ENCODE peak calls at places on chromosome 19, in eight cellular contexts. One of them, this sample, is unnamed.

GRCh38 chr19:7140137-7140536 is 70.6 kb downstream of the ZNF557 start:
- DNase-seq in testis: no peak
- DNase-seq in uterus: no peak
- DNase-seq in HCT116: no peak
- DNase-seq in heart left ventricle: no peak
- DNase-seq in tibial nerve: no peak
- DNase-seq in lower leg skin: no peak
- DNase-seq in breast epithelium: no peak
- DNase-seq in this sample: no peak

GRCh38 chr19:7784856-7785255 is 21.8 kb downstream of the CLEC4M start:
- DNase-seq in heart left ventricle: no peak
- DNase-seq in testis: no peak
- DNase-seq in breast epithelium: no peak
- DNase-seq in uterus: no peak
- DNase-seq in HCT116: no peak
- DNase-seq in tibial nerve: no peak
- DNase-seq in lower leg skin: no peak
- DNase-seq in this sample: no peak

GRCh38 chr19:46727036-46727501 is 10.2 kb upstream of the PRKD2 start:
- DNase-seq in breast epithelium: no peak
- DNase-seq in tibial nerve: no peak
- DNase-seq in heart left ventricle: peak
- DNase-seq in testis: no peak
- DNase-seq in uterus: no peak
- DNase-seq in lower leg skin: no peak
- DNase-seq in HCT116: no peak
- DNase-seq in this sample: no peak

GRCh38 chr19:4557186-4557970 is 2.1 kb downstream of the SEMA6B start:
- DNase-seq in heart left ventricle: no peak
- DNase-seq in lower leg skin: no peak
- DNase-seq in tibial nerve: no peak
- DNase-seq in uterus: no peak
- DNase-seq in testis: no peak
- DNase-seq in HCT116: no peak
- DNase-seq in breast epithelium: no peak
- DNase-seq in this sample: no peak

GRCh38 chr19:13094285-13094595 is 8.4 kb downstream of the LYL1 start:
- DNase-seq in tibial nerve: no peak
- DNase-seq in heart left ventricle: no peak
- DNase-seq in HCT116: no peak
- DNase-seq in breast epithelium: no peak
- DNase-seq in uterus: peak
- DNase-seq in testis: no peak
- DNase-seq in lower leg skin: no peak
- DNase-seq in this sample: no peak

GRCh38 chr19:39390460-39390758 is 497 bp downstream of the PAF1 start:
- DNase-seq in breast epithelium: peak
- DNase-seq in tibial nerve: no peak
- DNase-seq in lower leg skin: peak
- DNase-seq in uterus: peak
- DNase-seq in heart left ventricle: no peak
- DNase-seq in HCT116: peak
- DNase-seq in testis: peak
- DNase-seq in this sample: no peak

GRCh38 chr19:58361900-58362271 is 665 bp downstream of the ZNF497 start:
- DNase-seq in lower leg skin: no peak
- DNase-seq in heart left ventricle: peak
- DNase-seq in testis: peak
- DNase-seq in HCT116: peak
- DNase-seq in uterus: no peak
- DNase-seq in tibial nerve: no peak
- DNase-seq in breast epithelium: peak
- DNase-seq in this sample: no peak

GRCh38 chr19:44071824-44072542 is at the start of gene ZNF284:
- DNase-seq in testis: peak
- DNase-seq in HCT116: no peak
- DNase-seq in heart left ventricle: peak
- DNase-seq in lower leg skin: peak
- DNase-seq in uterus: peak
- DNase-seq in tibial nerve: peak
- DNase-seq in breast epithelium: peak
- DNase-seq in this sample: peak

GRCh38 chr19:38107129-38107528 is 116.9 kb downstream of the DPF1 start:
- DNase-seq in uterus: no peak
- DNase-seq in heart left ventricle: no peak
- DNase-seq in HCT116: no peak
- DNase-seq in lower leg skin: no peak
- DNase-seq in breast epithelium: no peak
- DNase-seq in tibial nerve: no peak
- DNase-seq in testis: no peak
- DNase-seq in this sample: no peak

GRCh38 chr19:7415163-7415856 is 66.6 kb downstream of the ARHGEF18 start:
- DNase-seq in lower leg skin: no peak
- DNase-seq in uterus: no peak
- DNase-seq in heart left ventricle: no peak
- DNase-seq in testis: peak
- DNase-seq in HCT116: no peak
- DNase-seq in breast epithelium: no peak
- DNase-seq in tibial nerve: no peak
- DNase-seq in this sample: no peak

GRCh38 chr19:10780368-10780767 is 55.6 kb downstream of the TMED1 start:
- DNase-seq in breast epithelium: peak
- DNase-seq in tibial nerve: no peak
- DNase-seq in HCT116: no peak
- DNase-seq in lower leg skin: no peak
- DNase-seq in uterus: peak
- DNase-seq in heart left ventricle: peak
- DNase-seq in testis: peak
- DNase-seq in this sample: peak

GRCh38 chr19:24159707-24160106 is 72.7 kb downstream of the ZNF254 start:
- DNase-seq in testis: no peak
- DNase-seq in HCT116: no peak
- DNase-seq in heart left ventricle: no peak
- DNase-seq in uterus: no peak
- DNase-seq in breast epithelium: no peak
- DNase-seq in lower leg skin: no peak
- DNase-seq in tibial nerve: no peak
- DNase-seq in this sample: no peak

GRCh38 chr19:6649189-6649588 is 20.8 kb downstream of the TNFSF14 start:
- DNase-seq in heart left ventricle: no peak
- DNase-seq in HCT116: no peak
- DNase-seq in uterus: no peak
- DNase-seq in lower leg skin: no peak
- DNase-seq in breast epithelium: no peak
- DNase-seq in testis: no peak
- DNase-seq in tibial nerve: no peak
- DNase-seq in this sample: no peak

DNA sequence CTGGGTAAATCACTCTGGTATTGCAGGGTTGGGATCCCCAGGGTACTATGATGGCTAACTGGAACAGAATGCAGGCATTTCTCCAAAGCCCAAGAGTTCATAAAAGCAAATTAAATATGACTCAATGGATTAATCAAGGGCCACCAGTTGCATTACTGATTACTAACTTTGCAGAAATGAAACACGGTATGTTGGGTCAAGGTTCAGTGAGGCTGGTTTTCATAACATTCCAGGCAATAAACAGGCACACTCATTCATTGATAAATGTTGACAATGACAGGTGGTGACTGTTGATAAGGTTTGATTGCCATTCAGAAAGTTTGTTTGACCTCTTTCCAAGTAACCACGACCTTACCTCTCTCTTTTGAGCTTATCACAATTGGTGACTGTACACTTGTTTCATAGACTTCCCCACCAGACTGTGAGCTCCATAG is 506 bp upstream of the AP1M1 start:
- DNase-seq in heart left ventricle: no peak
- DNase-seq in lower leg skin: no peak
- DNase-seq in testis: no peak
- DNase-seq in tibial nerve: no peak
- DNase-seq in breast epithelium: no peak
- DNase-seq in HCT116: no peak
- DNase-seq in uterus: no peak
- DNase-seq in this sample: peak
- TF ChIP-seq POLR2A in heart left ventricle: no peak
- TF ChIP-seq POLR2A in lower leg skin: no peak
- TF ChIP-seq POLR2A in testis: no peak
- TF ChIP-seq POLR2A in tibial nerve: no peak
- TF ChIP-seq POLR2A in breast epithelium: no peak
- TF ChIP-seq POLR2A in HCT116: no peak
- TF ChIP-seq POLR2A in uterus: no peak
- TF ChIP-seq POLR2A in this sample: no peak

DNA sequence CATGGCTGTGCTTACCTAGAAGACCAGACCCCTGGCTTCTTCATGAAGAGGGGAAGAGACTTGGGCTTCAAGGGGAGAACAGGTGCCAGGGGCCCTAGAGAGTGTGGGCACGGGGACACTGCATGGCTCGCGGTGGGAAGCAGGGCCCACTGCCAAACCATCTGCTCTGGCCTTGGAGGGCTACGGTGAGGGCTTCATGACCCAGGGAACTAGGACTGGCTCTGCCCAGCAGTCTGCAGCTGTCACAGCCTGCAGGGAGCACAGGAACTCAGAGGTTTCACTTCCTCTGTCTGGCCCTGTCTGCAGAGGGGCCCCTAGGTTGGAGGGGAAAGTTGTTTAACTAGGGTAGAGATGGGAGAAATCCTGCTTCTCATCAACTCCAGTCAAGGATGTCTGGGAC is 4.3 kb downstream of the ERCC1 start:
- DNase-seq in breast epithelium: no peak
- DNase-seq in uterus: no peak
- DNase-seq in lower leg skin: no peak
- DNase-seq in tibial nerve: no peak
- DNase-seq in heart left ventricle: peak
- DNase-seq in testis: no peak
- DNase-seq in HCT116: no peak
- DNase-seq in this sample: no peak
- TF ChIP-seq POLR2A in breast epithelium: no peak
- TF ChIP-seq POLR2A in uterus: no peak
- TF ChIP-seq POLR2A in lower leg skin: no peak
- TF ChIP-seq POLR2A in tibial nerve: no peak
- TF ChIP-seq POLR2A in heart left ventricle: no peak
- TF ChIP-seq POLR2A in testis: no peak
- TF ChIP-seq POLR2A in HCT116: no peak
- TF ChIP-seq POLR2A in this sample: no peak

GRCh38 chr19:19356500-19356899 is 35.9 kb downstream of the MAU2 start:
- DNase-seq in uterus: no peak
- DNase-seq in lower leg skin: no peak
- DNase-seq in HCT116: no peak
- DNase-seq in breast epithelium: no peak
- DNase-seq in heart left ventricle: no peak
- DNase-seq in testis: no peak
- DNase-seq in tibial nerve: no peak
- DNase-seq in this sample: no peak

GRCh38 chr19:19354007-19354406 is 33.4 kb downstream of the MAU2 start:
- DNase-seq in lower leg skin: no peak
- DNase-seq in heart left ventricle: no peak
- DNase-seq in tibial nerve: no peak
- DNase-seq in breast epithelium: no peak
- DNase-seq in uterus: no peak
- DNase-seq in testis: no peak
- DNase-seq in HCT116: no peak
- DNase-seq in this sample: no peak

GRCh38 chr19:19355606-19356139 is 35.0 kb downstream of the MAU2 start:
- DNase-seq in testis: no peak
- DNase-seq in HCT116: no peak
- DNase-seq in uterus: no peak
- DNase-seq in heart left ventricle: no peak
- DNase-seq in breast epithelium: no peak
- DNase-seq in lower leg skin: no peak
- DNase-seq in tibial nerve: no peak
- DNase-seq in this sample: no peak

GRCh38 chr19:19356901-19357566 is 36.4 kb downstream of the MAU2 start:
- DNase-seq in heart left ventricle: no peak
- DNase-seq in uterus: no peak
- DNase-seq in breast epithelium: no peak
- DNase-seq in testis: no peak
- DNase-seq in HCT116: no peak
- DNase-seq in lower leg skin: no peak
- DNase-seq in tibial nerve: no peak
- DNase-seq in this sample: no peak

DNA sequence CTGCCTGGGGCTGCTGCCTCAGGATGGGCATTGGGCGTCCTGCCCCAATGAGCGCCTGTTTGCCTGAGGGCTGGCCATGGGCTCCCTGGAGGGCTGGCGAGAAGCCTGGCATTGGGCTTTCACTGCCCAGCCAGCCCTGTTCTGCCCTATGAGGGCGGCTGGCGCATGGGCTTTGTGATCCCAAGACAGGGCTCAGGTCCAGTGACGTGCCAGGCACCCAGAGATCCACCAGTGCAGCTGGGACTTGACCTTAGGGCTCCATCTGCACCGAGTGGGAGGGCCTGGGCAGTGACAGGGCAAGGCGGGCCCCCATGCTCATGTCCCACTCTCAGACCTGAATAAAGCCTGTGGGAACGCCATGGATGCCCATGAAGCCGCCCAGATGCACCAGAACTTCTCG is 34.3 kb downstream of the MAU2 start:
- DNase-seq in tibial nerve: no peak
- DNase-seq in breast epithelium: no peak
- DNase-seq in uterus: no peak
- DNase-seq in lower leg skin: no peak
- DNase-seq in heart left ventricle: no peak
- DNase-seq in HCT116: no peak
- DNase-seq in testis: no peak
- DNase-seq in this sample: no peak
- TF ChIP-seq POLR2A in tibial nerve: no peak
- TF ChIP-seq POLR2A in breast epithelium: no peak
- TF ChIP-seq POLR2A in uterus: no peak
- TF ChIP-seq POLR2A in lower leg skin: no peak
- TF ChIP-seq POLR2A in heart left ventricle: no peak
- TF ChIP-seq POLR2A in HCT116: no peak
- TF ChIP-seq POLR2A in testis: no peak
- TF ChIP-seq POLR2A in this sample: no peak

GRCh38 chr19:36528921-36529518 is 949 bp upstream of the ZNF260 start:
- DNase-seq in heart left ventricle: no peak
- DNase-seq in HCT116: no peak
- DNase-seq in testis: peak
- DNase-seq in lower leg skin: no peak
- DNase-seq in tibial nerve: no peak
- DNase-seq in breast epithelium: no peak
- DNase-seq in uterus: no peak
- DNase-seq in this sample: no peak

GRCh38 chr19:36527873-36528193 is 238 bp downstream of the ZNF260 start:
- DNase-seq in tibial nerve: no peak
- DNase-seq in HCT116: no peak
- DNase-seq in lower leg skin: no peak
- DNase-seq in uterus: no peak
- DNase-seq in heart left ventricle: no peak
- DNase-seq in testis: no peak
- DNase-seq in breast epithelium: no peak
- DNase-seq in this sample: no peak

GRCh38 chr19:36526581-36526980 is 1.5 kb downstream of the ZNF260 start:
- DNase-seq in lower leg skin: no peak
- DNase-seq in breast epithelium: no peak
- DNase-seq in uterus: no peak
- DNase-seq in heart left ventricle: no peak
- DNase-seq in testis: no peak
- DNase-seq in tibial nerve: no peak
- DNase-seq in HCT116: no peak
- DNase-seq in this sample: no peak

GRCh38 chr19:36524617-36525016 is 3.5 kb downstream of the ZNF260 start:
- DNase-seq in HCT116: no peak
- DNase-seq in testis: no peak
- DNase-seq in breast epithelium: no peak
- DNase-seq in uterus: no peak
- DNase-seq in tibial nerve: no peak
- DNase-seq in lower leg skin: no peak
- DNase-seq in heart left ventricle: no peak
- DNase-seq in this sample: no peak

GRCh38 chr19:36528194-36528920 is at the start of gene ZNF260:
- DNase-seq in tibial nerve: peak
- DNase-seq in HCT116: no peak
- DNase-seq in heart left ventricle: peak
- DNase-seq in uterus: peak
- DNase-seq in breast epithelium: peak
- DNase-seq in testis: peak
- DNase-seq in lower leg skin: peak
- DNase-seq in this sample: peak
- TF ChIP-seq POLR2A in tibial nerve: no peak
- TF ChIP-seq POLR2A in HCT116: no peak
- TF ChIP-seq POLR2A in heart left ventricle: peak
- TF ChIP-seq POLR2A in uterus: peak
- TF ChIP-seq POLR2A in breast epithelium: no peak
- TF ChIP-seq POLR2A in testis: no peak
- TF ChIP-seq POLR2A in lower leg skin: no peak
- TF ChIP-seq POLR2A in this sample: peak

This sample was measured in H54.